ENCODE peak calls at places on chromosomes 5 and 9, in eight cellular contexts. E is OCI-LY7, A is heart left ventricle, U is esophagus squamous epithelium, R is right lobe of liver, P is stomach, H is prostate gland, Y is body of pancreas. T is an unnamed sample. For H3K4me1, the result is how much of the 10 kb centered on the place peaks cover.

GRCh38 chr5:132771559-132771998 is 5.5 kb downstream of the SEPTIN8 start:
- DNase-seq in Y (peak), E (no peak), P (no peak), R (no peak), H (no peak), A (peak), U (no peak), T (no peak)

GRCh38 chr5:94459915-94460314 is 158.5 kb downstream of the KIAA0825 start:
- DNase-seq in U (no peak), Y (no peak), P (no peak), H (no peak), E (no peak), A (no peak), R (no peak), T (no peak)

GRCh38 chr9:36584626-36585460 is 12.1 kb downstream of the MELK start:
- DNase-seq in H (no peak), Y (no peak), A (no peak), P (no peak), R (no peak), U (no peak), E (no peak), T (no peak)

GRCh38 chr5:146632620-146633019 is 116.6 kb upstream of the GPR151 start:
- DNase-seq in A (no peak), P (no peak), U (no peak), R (no peak), E (no peak), Y (no peak), H (no peak), T (no peak)

GRCh38 chr5:153717287-153717686 is 226.8 kb downstream of the GRIA1 start:
- DNase-seq in E (no peak), Y (no peak), P (no peak), R (no peak), A (no peak), H (no peak), U (no peak), T (no peak)

GRCh38 chr5:94433393-94434149 is 184.8 kb downstream of the KIAA0825 start:
- DNase-seq in Y (peak), U (no peak), P (peak), H (peak), R (no peak), A (no peak), E (no peak), T (peak)

GRCh38 chr5:14449052-14449661 is 132.4 kb upstream of the OTULINL start:
- DNase-seq in E (no peak), P (no peak), A (no peak), Y (no peak), U (no peak), H (no peak), R (no peak), T (no peak)

GRCh38 chr9:34628656-34629491 is at the start of gene ARID3C:
- DNase-seq in Y (peak), U (no peak), P (peak), H (no peak), E (no peak), A (no peak), R (peak), T (no peak)

GRCh38 chr5:60972225-60972624 is 27.2 kb downstream of the NDUFAF2 start:
- DNase-seq in E (no peak), Y (no peak), A (no peak), P (no peak), R (no peak), H (no peak), U (no peak), T (no peak)

GRCh38 chr5:56638768-56639238 is 176.5 kb upstream of the MAP3K1 start:
- DNase-seq in H (peak), Y (peak), R (no peak), E (no peak), P (no peak), U (no peak), A (no peak), T (no peak)

GRCh38 chr5:93436083-93436482 is 144.9 kb downstream of the NR2F1-AS1 start:
- DNase-seq in U (no peak), A (no peak), P (no peak), Y (no peak), H (no peak), E (no peak), R (no peak), T (no peak)

GRCh38 chr5:157912621-157913325 is 53.8 kb upstream of the CLINT1 start:
- DNase-seq in Y (peak), R (no peak), H (peak), A (no peak), E (peak), U (no peak), P (peak), T (peak)

GRCh38 chr5:39482098-39482497 is 57.3 kb upstream of the DAB2 start:
- DNase-seq in P (no peak), H (no peak), E (no peak), Y (no peak), U (no peak), R (no peak), A (no peak), T (no peak)

GRCh38 chr5:11335881-11336760 is 568.1 kb downstream of the CTNND2 start:
- DNase-seq in H (no peak), A (no peak), Y (no peak), P (no peak), R (no peak), U (no peak), E (no peak), T (no peak)

GRCh38 chr5:57410374-57411320 is 72.0 kb downstream of the ACTBL2 start:
- DNase-seq in P (no peak), R (no peak), E (no peak), U (no peak), H (no peak), Y (no peak), A (no peak), T (no peak)

GRCh38 chr5:55344392-55344992 is 36.7 kb downstream of the MTREX start:
- DNase-seq in A (peak), Y (peak), H (peak), P (peak), U (no peak), E (peak), R (no peak), T (peak)

GRCh38 chr9:1647776-1648175 is 367.4 kb upstream of the SMARCA2 start:
- DNase-seq in U (no peak), R (no peak), Y (no peak), A (no peak), H (no peak), P (no peak), E (no peak), T (no peak)

GRCh38 chr5:77431286-77431685 is 60.8 kb downstream of the WDR41 start:
- DNase-seq in A (no peak), R (no peak), P (no peak), E (no peak), U (no peak), H (no peak), Y (no peak), T (no peak)

GRCh38 chr9:89137548-89138462 is 40.8 kb downstream of the SHC3 start:
- DNase-seq in H (peak), E (no peak), R (peak), P (no peak), A (peak), U (no peak), Y (peak), T (peak)

GRCh38 chr5:165448773-165449172 is 1943.4 kb downstream of the MAT2B start:
- DNase-seq in U (no peak), H (no peak), E (no peak), Y (no peak), A (no peak), P (no peak), R (no peak), T (no peak)

GRCh38 chr9:35756275-35756742 is 2.2 kb upstream of the MSMP start:
- DNase-seq in R (peak), Y (peak), U (no peak), A (peak), P (peak), E (no peak), H (peak), T (peak)

GRCh38 chr5:8961219-8961618 is 584.7 kb downstream of the SEMA5A start:
- DNase-seq in A (no peak), U (no peak), E (no peak), R (no peak), H (no peak), P (no peak), Y (no peak), T (no peak)

GRCh38 chr9:7147136-7148090 is 389.6 kb downstream of the KDM4C start:
- DNase-seq in U (no peak), H (no peak), E (no peak), Y (peak), P (no peak), R (no peak), A (peak), T (no peak)

GRCh38 chr5:390571-391491 is 52.1 kb upstream of the EXOC3 start:
- DNase-seq in Y (no peak), P (peak), U (no peak), R (no peak), E (no peak), A (no peak), H (peak), T (no peak)

GRCh38 chr9:121326130-121326838 is 43.8 kb downstream of the STOM start:
- DNase-seq in Y (peak), H (peak), U (no peak), A (peak), E (no peak), R (peak), P (peak), T (peak)

GRCh38 chr9:138038244-138038671 is 160.7 kb downstream of the CACNA1B start:
- DNase-seq in P (peak), Y (no peak), U (no peak), H (no peak), A (peak), R (no peak), E (no peak), T (no peak)

GRCh38 chr9:77435688-77436087 is 212.4 kb downstream of the GNA14 start:
- DNase-seq in H (no peak), R (no peak), E (no peak), P (no peak), Y (no peak), U (no peak), A (no peak), T (no peak)

GRCh38 chr5:160555836-160556660 is 134.4 kb downstream of the PTTG1 start:
- DNase-seq in R (no peak), U (no peak), H (no peak), Y (peak), E (no peak), P (no peak), A (no peak), T (no peak)

GRCh38 chr9:131676431-131676972 is 63.4 kb downstream of the RAPGEF1 start:
- DNase-seq in R (no peak), Y (no peak), U (no peak), A (no peak), H (no peak), E (peak), P (no peak), T (no peak)

GRCh38 chr5:56164371-56164770 is 68.8 kb downstream of the ANKRD55 start:
- DNase-seq in H (no peak), A (no peak), R (no peak), U (no peak), E (no peak), P (no peak), Y (no peak), T (no peak)

GRCh38 chr5:156913719-156914370 is 49.2 kb downstream of the TIMD4 start:
- DNase-seq in U (no peak), A (no peak), R (no peak), Y (no peak), H (no peak), E (peak), P (no peak), T (no peak)

GRCh38 chr5:136674178-136674577 is 308.8 kb upstream of the TRPC7 start:
- DNase-seq in R (no peak), H (no peak), U (no peak), E (no peak), P (no peak), Y (no peak), A (no peak), T (no peak)

GRCh38 chr5:134005415-134006118 is 792 bp upstream of the VDAC1 start:
- DNase-seq in R (peak), H (peak), U (no peak), Y (no peak), E (no peak), P (peak), A (no peak), T (no peak)

GRCh38 chr5:130104895-130105684 is 200.8 kb downstream of the CHSY3 start:
- DNase-seq in R (no peak), P (no peak), A (no peak), U (no peak), Y (no peak), H (no peak), E (no peak), T (no peak)

GRCh38 chr5:112316006-112316405 is 103.1 kb downstream of the EPB41L4A start:
- DNase-seq in A (no peak), E (no peak), P (no peak), R (no peak), Y (no peak), H (no peak), U (no peak), T (no peak)
- H3K4me1 ChIP-seq in A (under half), E (under half), P (under half), R (under half), Y (under half), H (under half), U (under half), T (under half)

GRCh38 chr5:5481633-5482032 is 59.2 kb downstream of the ICE1 start:
- DNase-seq in R (no peak), A (no peak), H (no peak), U (no peak), E (no peak), Y (no peak), P (no peak), T (no peak)

GRCh38 chr5:5486122-5486521 is 63.6 kb downstream of the ICE1 start:
- DNase-seq in H (no peak), Y (no peak), E (no peak), A (no peak), U (no peak), P (no peak), R (no peak), T (no peak)

GRCh38 chr5:5483350-5483749 is 60.9 kb downstream of the ICE1 start:
- DNase-seq in R (no peak), E (no peak), A (no peak), P (no peak), H (no peak), Y (no peak), U (no peak), T (no peak)

GRCh38 chr5:5481206-5481605 is 58.7 kb downstream of the ICE1 start:
- DNase-seq in Y (no peak), U (no peak), A (no peak), E (no peak), P (no peak), H (no peak), R (no peak), T (no peak)

GRCh38 chr5:5483880-5484595 is 61.6 kb downstream of the ICE1 start:
- DNase-seq in R (no peak), U (no peak), Y (no peak), E (no peak), H (no peak), P (no peak), A (no peak), T (no peak)
- H3K4me3 ChIP-seq in R (no peak), U (no peak), Y (no peak), E (no peak), H (no peak), P (no peak), A (no peak), T (no peak)

GRCh38 chr9:20280330-20280729 is 342.0 kb downstream of the MLLT3 start:
- DNase-seq in E (no peak), R (no peak), P (no peak), A (no peak), H (no peak), U (no peak), Y (no peak), T (no peak)
- TF ChIP-seq CTCF in E (no peak), R (no peak), P (no peak), A (no peak), H (no peak), U (no peak), Y (no peak), T (no peak)

GRCh38 chr9:135300346-135301141 is 179.0 kb upstream of the PPP1R26 start:
- DNase-seq in E (no peak), H (no peak), A (no peak), Y (peak), P (no peak), U (no peak), R (no peak), T (no peak)
- H3K4me1 ChIP-seq in E (under half), H (under half), A (under half), Y (under half), P (under half), U (under half), R (under half), T (under half)

DNA sequence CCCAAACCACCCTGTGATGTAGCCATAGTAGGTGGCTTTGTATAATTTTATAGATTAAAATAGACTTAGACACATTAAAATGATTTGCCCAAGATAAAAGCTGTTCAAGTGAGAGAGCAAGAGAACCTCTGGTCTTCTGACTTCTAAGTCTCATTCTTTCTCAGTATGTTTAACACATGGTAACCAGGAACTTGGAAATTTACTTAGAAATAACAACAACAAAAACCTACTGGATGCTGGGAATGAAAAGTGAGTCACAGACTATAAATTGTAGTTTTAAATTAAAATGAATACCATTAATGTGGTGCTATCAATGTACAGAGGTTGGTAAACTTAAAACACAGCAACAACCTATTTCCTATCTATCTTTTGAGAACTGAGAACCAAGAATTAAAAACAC is 30.4 kb downstream of the HMGCR start:
- DNase-seq in E (no peak), H (no peak), P (no peak), A (no peak), R (no peak), Y (no peak), U (no peak), T (no peak)
- H3K4me3 ChIP-seq in E (no peak), H (no peak), P (no peak), A (no peak), R (no peak), Y (no peak), U (no peak), T (no peak)

GRCh38 chr5:137695651-137696428 is 40.0 kb downstream of the KLHL3 start:
- DNase-seq in Y (no peak), E (no peak), U (no peak), H (no peak), A (no peak), R (no peak), P (no peak), T (no peak)
- TF ChIP-seq CTCF in Y (no peak), E (peak), U (peak), H (no peak), A (peak), R (no peak), P (no peak), T (no peak)

T was measured in lung.